ENCODE peak calls at places on chromosomes 12 and 14, in five cellular contexts. I, G, B, F and H are unnamed samples. For H3K27me3, the result is how much of the 10 kb centered on the place peaks cover.

GRCh38 chr12:3091030-3091304 is 13.8 kb downstream of the TSPAN9 start:
- DNase-seq in I (no peak), G (no peak), B (no peak), F (no peak), H (no peak)

GRCh38 chr14:102201776-102202175 is 62.1 kb downstream of the WDR20 start:
- DNase-seq in I (no peak), G (no peak), B (no peak), F (no peak), H (no peak)

GRCh38 chr12:109592905-109593272 is 19.3 kb downstream of the MVK start:
- DNase-seq in I (peak), G (no peak), B (no peak), F (no peak), H (no peak)

GRCh38 chr14:52348796-52349195 is 34.7 kb downstream of the PTGER2 start:
- DNase-seq in I (no peak), G (peak), B (no peak), F (no peak), H (no peak)

GRCh38 chr12:3563966-3564365 is 73.0 kb downstream of the PRMT8 start:
- DNase-seq in I (no peak), G (no peak), B (no peak), F (no peak), H (no peak)

GRCh38 chr12:122106891-122107660 is 28.5 kb downstream of the MLXIP start:
- DNase-seq in I (peak), G (no peak), B (no peak), F (no peak), H (peak)

GRCh38 chr12:124551268-124552144 is 15.9 kb downstream of the NCOR2 start:
- DNase-seq in I (peak), G (peak), B (peak), F (peak), H (no peak)

GRCh38 chr12:95279835-95280234 is 62.2 kb downstream of the VEZT start:
- DNase-seq in I (no peak), G (no peak), B (no peak), F (no peak), H (no peak)

GRCh38 chr12:62933220-62933870 is 1.6 kb downstream of the PPM1H start:
- DNase-seq in I (peak), G (no peak), B (no peak), F (peak), H (peak)

GRCh38 chr14:48771717-48772116 is 814.5 kb downstream of the RPS29 start:
- DNase-seq in I (no peak), G (peak), B (no peak), F (no peak), H (no peak)

GRCh38 chr14:20262642-20263128 is 23.6 kb downstream of the OR11H4 start:
- DNase-seq in I (no peak), G (peak), B (peak), F (peak), H (no peak)

GRCh38 chr14:67241416-67242362 is at the start of gene PALS1:
- DNase-seq in I (peak), G (peak), B (peak), F (peak), H (peak)

GRCh38 chr14:78697341-78697740 is 527.2 kb downstream of the NRXN3 start:
- DNase-seq in I (no peak), G (no peak), B (peak), F (peak), H (peak)

GRCh38 chr14:95531473-95531872 is 3.4 kb upstream of the GLRX5 start:
- DNase-seq in I (no peak), G (no peak), B (no peak), F (no peak), H (no peak)

GRCh38 chr12:115354007-115354452 is 670.1 kb upstream of the TBX3 start:
- DNase-seq in I (peak), G (peak), B (no peak), F (no peak), H (peak)

GRCh38 chr12:108356902-108357806 is 18.0 kb upstream of the CMKLR1 start:
- DNase-seq in I (no peak), G (no peak), B (no peak), F (no peak), H (no peak)
- H3K27me3 ChIP-seq in I (under half), G (under half), B (under half), F (under half), H (under half)

GRCh38 chr12:51593539-51593938 is 2.5 kb downstream of the SCN8A start:
- DNase-seq in I (no peak), G (peak), B (peak), F (peak), H (peak)
- H3K27me3 ChIP-seq in I (half or more), G (under half), B (under half), F (under half), H (under half)

DNA sequence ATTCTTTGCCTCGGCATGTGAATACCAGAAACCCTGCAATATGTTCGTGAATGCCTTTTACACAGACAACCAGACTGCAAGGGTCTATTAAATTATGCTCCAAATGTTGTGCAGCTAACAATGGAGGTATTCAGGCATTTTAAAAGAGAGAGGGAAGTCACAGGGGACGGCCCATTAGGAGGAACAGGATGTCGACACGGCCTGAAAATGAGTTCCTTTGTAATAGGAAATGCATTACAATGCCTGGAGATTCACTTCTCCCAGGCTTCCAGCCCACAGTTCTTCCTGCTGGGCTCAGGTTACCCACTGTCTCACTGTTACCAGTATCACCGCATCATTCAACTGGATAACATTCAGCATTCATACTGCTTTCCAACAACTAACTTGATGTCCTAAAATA is 2.5 kb downstream of the DUSP6 start:
- DNase-seq in I (peak), G (peak), B (peak), F (peak), H (no peak)
- H3K27me3 ChIP-seq in I (half or more), G (under half), B (under half), F (under half), H (under half)

DNA sequence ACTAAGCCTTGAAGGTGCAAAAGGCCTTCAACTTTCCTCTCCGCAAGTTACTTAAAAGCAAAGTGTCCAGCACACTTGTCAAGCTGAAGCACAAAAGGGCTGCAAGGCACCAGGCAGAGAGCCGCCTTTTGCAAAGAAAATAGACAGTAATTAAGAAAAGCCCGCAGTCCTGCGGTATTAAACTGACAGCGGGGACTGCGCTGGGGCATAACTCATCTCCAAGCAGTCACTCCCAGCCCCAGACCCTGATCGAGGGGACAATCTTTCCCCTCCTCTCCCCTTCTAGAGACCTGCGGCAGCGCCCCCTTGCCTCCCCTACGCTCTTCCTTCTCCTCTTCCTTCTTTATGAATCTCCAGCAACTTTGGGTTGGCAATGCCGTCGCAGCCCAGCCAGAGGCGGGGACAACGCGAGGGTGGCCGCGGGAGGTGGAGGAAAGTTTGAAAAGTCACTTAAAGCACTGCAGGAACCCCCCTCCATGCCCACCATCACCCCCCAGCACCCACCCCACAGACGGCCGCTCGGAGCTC is 200.9 kb upstream of the CAND1 start:
- DNase-seq in I (no peak), G (no peak), B (no peak), F (peak), H (peak)
- H3K27me3 ChIP-seq in I (under half), G (under half), B (under half), F (under half), H (under half)

GRCh38 chr12:57215668-57216013 is 953 bp upstream of the NXPH4 start:
- DNase-seq in I (no peak), G (peak), B (peak), F (no peak), H (peak)
- H3K27me3 ChIP-seq in I (half or more), G (under half), B (under half), F (half or more), H (under half)

DNA sequence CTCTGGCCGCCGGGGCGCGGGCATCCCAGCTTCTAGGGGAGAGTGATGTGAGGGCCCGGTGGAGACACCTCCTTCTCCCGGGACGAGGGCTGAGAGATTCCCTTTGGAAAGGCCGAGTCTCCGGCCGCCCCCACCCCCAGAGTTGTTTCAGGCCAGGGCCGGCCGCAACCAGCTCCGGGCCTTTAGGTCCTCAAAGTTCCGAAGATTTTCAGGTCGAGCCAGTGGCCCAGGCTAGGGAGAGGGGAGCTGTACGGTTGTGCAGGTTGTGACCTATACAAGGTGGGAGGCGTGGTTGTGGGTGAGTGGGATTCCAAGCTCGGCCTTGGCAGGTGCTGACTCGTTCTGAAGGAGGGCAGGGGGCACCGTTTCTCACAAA is 18.4 kb upstream of the ANKRD33 start:
- DNase-seq in I (no peak), G (no peak), B (no peak), F (peak), H (no peak)
- H3K27me3 ChIP-seq in I (under half), G (under half), B (under half), F (under half), H (under half)

GRCh38 chr12:196436-196835 is 17.5 kb downstream of the SLC6A12 start:
- DNase-seq in I (no peak), G (no peak), B (no peak), F (no peak), H (no peak)
- H3K27me3 ChIP-seq in I (under half), G (under half), B (under half), F (under half), H (under half)

DNA sequence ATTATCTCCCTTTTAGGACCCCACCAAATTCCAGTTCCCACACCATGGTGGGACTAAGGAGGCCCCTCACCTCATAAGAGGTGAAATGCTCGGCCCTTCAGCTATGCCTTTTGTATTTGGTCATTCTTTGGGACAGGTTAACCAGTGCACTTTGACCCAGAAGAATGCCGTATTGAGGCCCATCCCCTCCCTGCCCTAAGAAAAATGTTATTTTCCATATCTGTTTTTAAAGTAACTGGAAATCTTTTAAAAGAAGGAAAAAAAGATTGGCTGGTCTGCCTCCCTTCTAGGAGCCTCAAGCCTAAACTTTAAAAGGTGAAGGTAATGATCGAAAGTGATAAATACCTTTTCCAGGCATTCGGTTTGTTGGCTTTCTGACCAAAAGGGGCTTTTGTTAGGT is 5.7 kb upstream of the HOXC13 start:
- DNase-seq in I (no peak), G (no peak), B (no peak), F (no peak), H (no peak)
- H3K27me3 ChIP-seq in I (half or more), G (under half), B (under half), F (half or more), H (under half)

DNA sequence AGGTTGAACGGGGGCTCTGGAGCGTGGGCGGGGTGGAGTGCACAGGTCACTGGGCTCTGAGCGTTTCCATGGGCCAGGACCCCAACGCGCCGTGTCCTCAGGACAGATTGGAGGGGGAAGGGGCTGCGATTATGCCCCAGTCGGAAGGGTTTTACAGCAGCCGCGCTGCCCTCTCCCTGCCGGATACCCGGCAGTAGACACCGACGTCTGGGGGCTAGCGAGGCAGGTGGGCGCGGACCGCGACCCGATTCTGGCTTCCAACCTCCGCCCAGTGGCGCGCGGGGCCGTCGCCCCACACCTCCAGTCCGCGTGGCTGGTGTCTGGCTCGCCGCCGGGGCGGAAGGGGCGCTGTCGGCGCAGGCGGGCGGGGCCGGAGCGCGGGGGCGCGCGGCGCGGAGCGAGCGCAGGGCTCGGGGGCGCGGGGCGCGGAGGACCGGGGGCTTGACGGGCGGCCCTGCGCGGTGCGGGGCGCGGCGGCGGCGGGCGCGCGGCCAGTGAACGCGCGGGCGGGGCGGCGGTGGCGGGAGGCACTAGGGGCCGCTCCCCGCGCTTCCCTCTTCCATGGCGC is 2.4 kb upstream of the KIF26A start:
- DNase-seq in I (no peak), G (no peak), B (no peak), F (no peak), H (no peak)
- H3K27me3 ChIP-seq in I (half or more), G (under half), B (under half), F (under half), H (under half)